ENCODE peak calls at places on chromosomes 3 and 15, in seven cellular contexts. G, J, A, R, L, E and P are unnamed samples.
A peak's percentile ranks its signal among the peaks of the same experiment; 100 is the strongest.

GRCh38 chr15:96234109-96234892 is 96.2 kb upstream of the NR2F2 start:
- DNase-seq in J (no peak), E (no peak), A (no peak), R (no peak), L (no peak), G (no peak), P (no peak)

GRCh38 chr15:67070150-67070549 is 4.7 kb downstream of the SMAD3 start:
- DNase-seq in J (no peak), E (no peak), G (no peak), R (no peak), L (no peak), A (no peak), P (no peak)

GRCh38 chr3:52530918-52531635 is 2.6 kb downstream of the NT5DC2 start:
- DNase-seq in J (peak; percentile 53), G (no peak), E (peak; percentile 13), L (no peak), R (no peak), A (no peak), P (no peak)

GRCh38 chr3:64457811-64458210 is 230.0 kb downstream of the ADAMTS9 start:
- DNase-seq in A (no peak), J (no peak), R (no peak), L (no peak), E (no peak), G (no peak), P (no peak)

GRCh38 chr3:151431940-151432339 is 28.9 kb downstream of the IGSF10 start:
- DNase-seq in J (no peak), G (no peak), A (no peak), R (no peak), E (no peak), L (no peak), P (no peak)

GRCh38 chr3:175346573-175347356 is 487.6 kb downstream of the NAALADL2 start:
- DNase-seq in E (peak; percentile 60), G (peak; percentile 98), A (peak; percentile 48), L (peak; percentile 19), R (no peak), J (peak; percentile 50), P (no peak)

GRCh38 chr3:37814547-37814946 is 47.1 kb upstream of the CTDSPL start:
- DNase-seq in R (no peak), L (peak; percentile 37), G (peak; percentile 40), A (no peak), E (no peak), J (no peak), P (peak; percentile 28)

GRCh38 chr3:172519740-172520139 is 3.5 kb downstream of the TNFSF10 start:
- DNase-seq in A (no peak), J (no peak), G (no peak), L (no peak), E (no peak), R (no peak), P (no peak)

GRCh38 chr3:46579756-46580286 is 13.7 kb upstream of the LRRC2 start:
- DNase-seq in E (no peak), G (no peak), R (no peak), J (no peak), L (no peak), A (no peak), P (no peak)

GRCh38 chr3:111846717-111847116 is 12.3 kb upstream of the PHLDB2 start:
- DNase-seq in A (no peak), L (no peak), E (no peak), G (no peak), R (no peak), J (no peak), P (no peak)

GRCh38 chr3:136247436-136247835 is 2.7 kb upstream of the PCCB start:
- DNase-seq in J (no peak), L (no peak), R (no peak), A (no peak), G (peak; percentile 21), E (no peak), P (no peak)

GRCh38 chr15:60815321-60815720 is 336.4 kb upstream of the ICE2 start:
- DNase-seq in G (no peak), E (no peak), R (no peak), A (no peak), L (no peak), J (no peak), P (no peak)

GRCh38 chr3:45143673-45144670 is 2.2 kb downstream of the CDCP1 start:
- DNase-seq in G (peak; percentile 45), A (peak; percentile 40), R (no peak), J (no peak), L (no peak), E (no peak), P (peak; percentile 37)

GRCh38 chr3:117695321-117695720 is 985.7 kb downstream of the TUSC7 start:
- DNase-seq in L (no peak), E (no peak), R (no peak), A (no peak), J (no peak), G (no peak), P (no peak)

GRCh38 chr3:79497447-79498111 is 270.2 kb downstream of the ROBO1 start:
- DNase-seq in J (no peak), G (peak; percentile 14), R (no peak), A (no peak), L (no peak), E (no peak), P (peak; percentile 69)
- TF ChIP-seq CTCF in J (peak; percentile 26), G (peak; percentile 71), R (peak; percentile 92), A (peak; percentile 64), L (peak; percentile 85), E (no peak), P (peak; percentile 59)

GRCh38 chr3:121648219-121648958 is 12.3 kb downstream of the HCLS1 start:
- DNase-seq in E (peak; percentile 36), R (no peak), L (no peak), J (no peak), A (no peak), G (no peak), P (no peak)
- TF ChIP-seq CTCF in E (no peak), R (no peak), L (no peak), J (no peak), A (no peak), G (no peak), P (no peak)

DNA sequence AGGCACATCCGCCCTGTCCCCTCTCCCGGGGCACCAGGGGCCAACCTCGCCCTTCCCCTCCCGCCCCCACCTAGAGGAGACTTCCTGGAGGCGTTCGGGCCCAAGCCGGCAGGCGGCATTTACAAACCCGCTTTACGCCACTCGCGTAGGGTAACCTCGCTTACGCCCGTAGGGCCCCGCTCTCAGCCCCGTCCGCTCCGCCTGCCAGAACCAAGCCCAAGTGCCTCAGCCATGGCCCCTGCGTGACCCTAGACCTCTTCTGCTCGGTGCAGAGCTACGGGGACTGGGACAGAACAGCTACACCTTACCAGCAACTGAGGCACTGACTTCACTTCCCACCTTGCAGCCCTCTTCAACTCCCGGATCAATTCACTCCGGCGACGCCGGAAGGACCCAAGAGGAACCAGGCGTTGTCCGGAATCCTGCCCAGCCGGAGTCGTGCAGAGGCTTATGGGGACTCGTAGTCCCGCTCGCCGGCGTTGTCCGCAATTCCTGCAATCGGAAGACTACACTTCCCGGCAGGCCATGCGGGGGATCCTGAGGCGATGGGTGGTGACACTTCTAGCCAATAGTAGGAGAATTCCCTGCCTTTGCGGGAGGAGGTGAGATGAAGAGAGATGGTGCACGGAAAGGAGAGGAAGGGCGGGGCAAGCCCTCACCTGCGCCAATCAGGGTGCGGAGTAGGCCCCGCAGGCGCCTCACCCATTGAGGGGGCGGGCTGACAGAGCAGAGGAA is at the start of gene PDCD10:
- DNase-seq in E (peak; percentile 98), J (peak; percentile 98), R (peak; percentile 95), L (peak; percentile 99), A (peak; percentile 99), G (peak; percentile 100), P (peak; percentile 81)
- TF ChIP-seq CTCF in E (no peak), J (no peak), R (peak; percentile 13), L (no peak), A (no peak), G (no peak), P (no peak)

DNA sequence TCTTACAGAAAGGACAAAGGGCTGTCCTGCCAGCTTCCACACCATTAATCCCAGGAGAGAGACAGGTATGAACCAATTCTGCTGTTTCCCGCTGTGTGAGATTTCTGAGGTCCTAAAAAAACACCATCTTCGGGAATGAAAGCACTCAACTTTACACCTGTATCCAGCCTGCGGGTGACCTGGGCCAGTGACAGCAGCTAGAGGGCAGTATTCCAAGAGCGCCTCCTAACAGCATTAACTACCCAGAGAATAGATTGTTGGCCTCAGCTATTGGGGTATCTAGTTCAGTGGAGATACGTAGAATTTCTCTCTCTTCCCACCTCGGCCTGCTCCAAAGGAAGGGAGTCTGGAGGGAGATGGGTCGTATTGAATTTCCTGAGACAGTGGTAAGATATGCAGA is 55.1 kb downstream of the WDR76 start:
- DNase-seq in L (no peak), E (no peak), R (no peak), G (no peak), J (no peak), A (peak; percentile 23), P (no peak)
- TF ChIP-seq CTCF in L (peak; percentile 40), E (no peak), R (peak; percentile 56), G (peak; percentile 47), J (no peak), A (peak; percentile 39), P (peak; percentile 51)

GRCh38 chr3:127746400-127747057 is 73.8 kb downstream of the ABTB1 start:
- DNase-seq in E (no peak), A (no peak), G (no peak), J (peak; percentile 73), L (peak; percentile 71), R (no peak), P (no peak)
- TF ChIP-seq CTCF in E (no peak), A (no peak), G (peak; percentile 3), J (no peak), L (peak; percentile 26), R (no peak), P (peak; percentile 16)

DNA sequence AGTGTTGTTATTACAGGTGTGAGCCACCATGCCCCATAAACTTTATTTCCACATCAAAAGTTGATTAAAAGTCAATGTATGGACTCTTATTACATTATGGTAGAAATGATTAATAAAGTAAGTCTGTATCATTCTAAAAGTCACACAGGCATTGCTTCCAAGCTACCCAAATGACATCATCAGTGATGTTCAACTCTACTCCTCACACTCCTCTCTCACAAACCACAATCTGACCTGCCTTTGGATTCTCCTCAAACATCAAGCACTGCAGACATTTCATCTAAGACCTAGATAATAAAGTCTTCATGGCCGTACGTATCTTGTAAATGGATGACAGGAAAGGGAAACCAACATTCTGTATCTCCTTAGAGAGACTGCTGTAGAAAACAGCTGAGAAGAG is 68.0 kb downstream of the SMARCC1 start:
- DNase-seq in R (no peak), J (no peak), G (no peak), E (no peak), L (no peak), A (no peak), P (no peak)
- TF ChIP-seq CTCF in R (no peak), J (no peak), G (no peak), E (no peak), L (no peak), A (no peak), P (no peak)

GRCh38 chr3:41574900-41575299 is 375.6 kb downstream of the CTNNB1 start:
- DNase-seq in A (no peak), L (no peak), G (no peak), R (no peak), J (no peak), E (no peak), P (no peak)
- TF ChIP-seq CTCF in A (no peak), L (peak; percentile 18), G (no peak), R (no peak), J (no peak), E (no peak), P (no peak)

GRCh38 chr3:183500981-183501704 is 54.4 kb downstream of the KLHL6 start:
- DNase-seq in R (no peak), G (no peak), L (no peak), A (no peak), E (no peak), J (no peak), P (no peak)
- TF ChIP-seq CTCF in R (no peak), G (no peak), L (no peak), A (no peak), E (no peak), J (no peak), P (no peak)